ENCODE peak calls at places on chromosome 14, in four cellular contexts. A is IMR-90, P is K562, D is endothelial cell of umbilical vein. Y is an unnamed sample.

GRCh38 chr14:36751920-36752319 is 90.3 kb downstream of the PAX9 start:
- DNase-seq in D (no peak), A (no peak), P (no peak), Y (no peak)

GRCh38 chr14:79949906-79950305 is 261.4 kb downstream of the DIO2 start:
- DNase-seq in A (peak; percentile 60), P (no peak), D (no peak), Y (no peak)

GRCh38 chr14:78752789-78753188 is 582.6 kb downstream of the NRXN3 start:
- DNase-seq in D (no peak), P (no peak), A (no peak), Y (no peak)

GRCh38 chr14:74407801-74408154 is 18.2 kb downstream of the SYNDIG1L start:
- DNase-seq in A (no peak), D (no peak), P (no peak), Y (no peak)

GRCh38 chr14:104224516-104225281 is 86.3 kb downstream of the KIF26A start:
- DNase-seq in A (no peak), D (peak; percentile 14), P (peak; percentile 38), Y (no peak)

GRCh38 chr14:42335918-42336317 is 729.2 kb downstream of the LRFN5 start:
- DNase-seq in D (no peak), A (no peak), P (no peak), Y (no peak)

GRCh38 chr14:78425782-78426181 is 255.6 kb downstream of the NRXN3 start:
- DNase-seq in P (no peak), D (no peak), A (no peak), Y (no peak)

GRCh38 chr14:19851365-19851764 is 23.6 kb upstream of the OR4K2 start:
- DNase-seq in P (no peak), D (no peak), A (no peak), Y (no peak)

GRCh38 chr14:67186789-67187188 is 2.5 kb upstream of the GARIN2 start:
- DNase-seq in P (no peak), A (peak; percentile 34), D (no peak), Y (no peak)

GRCh38 chr14:24938593-24938992 is 111.4 kb downstream of the STXBP6 start:
- DNase-seq in P (no peak), D (no peak), A (peak; percentile 31), Y (no peak)

GRCh38 chr14:75234173-75234855 is 44.3 kb upstream of the FOS start:
- DNase-seq in D (peak; percentile 92), A (peak; percentile 90), P (peak; percentile 42), Y (no peak)

GRCh38 chr14:87430810-87431209 is 562.2 kb downstream of the GALC start:
- DNase-seq in D (no peak), P (no peak), A (peak; percentile 75), Y (no peak)

GRCh38 chr14:39107624-39108023 is 4.6 kb upstream of the SEC23A start:
- DNase-seq in A (peak; percentile 55), P (peak; percentile 37), D (peak; percentile 43), Y (no peak)

GRCh38 chr14:96108061-96108795 is 69.1 kb downstream of the C14orf132 start:
- DNase-seq in A (no peak), P (no peak), D (no peak), Y (no peak)

GRCh38 chr14:104937161-104937560 is 12.5 kb downstream of the PLD4 start:
- DNase-seq in P (no peak), A (no peak), D (no peak), Y (no peak)

GRCh38 chr14:99946652-99947489 is 118.4 kb upstream of the EVL start:
- DNase-seq in A (no peak), P (peak; percentile 72), D (peak; percentile 26), Y (no peak)

GRCh38 chr14:50520947-50521815 is 11.2 kb downstream of the MAP4K5 start:
- DNase-seq in D (peak; percentile 92), A (peak; percentile 95), P (no peak), Y (peak; percentile 56)

GRCh38 chr14:80754696-80755095 is 186.8 kb downstream of the CEP128 start:
- DNase-seq in A (no peak), D (no peak), P (no peak), Y (no peak)

GRCh38 chr14:55977346-55977745 is 140.9 kb upstream of the PELI2 start:
- DNase-seq in A (no peak), P (no peak), D (no peak), Y (no peak)

GRCh38 chr14:52701223-52701622 is 5.8 kb upstream of the PSMC6 start:
- DNase-seq in A (peak; percentile 6), D (no peak), P (no peak), Y (no peak)

GRCh38 chr14:89907655-89908054 is 46.9 kb downstream of the EFCAB11 start:
- DNase-seq in P (no peak), D (no peak), A (no peak), Y (no peak)

GRCh38 chr14:55556929-55557623 is 22.9 kb upstream of the KTN1 start:
- DNase-seq in A (peak; percentile 84), P (no peak), D (peak; percentile 94), Y (no peak)

GRCh38 chr14:104659764-104660523 is 29.5 kb upstream of the INF2 start:
- DNase-seq in P (no peak), D (no peak), A (peak; percentile 18), Y (no peak)

GRCh38 chr14:89401783-89402182 is 15.2 kb downstream of the FOXN3 start:
- DNase-seq in A (no peak), D (no peak), P (no peak), Y (no peak)

GRCh38 chr14:101394374-101394773 is 166.9 kb upstream of the DIO3 start:
- DNase-seq in D (no peak), A (no peak), P (no peak), Y (no peak)

GRCh38 chr14:63394432-63394831 is 75.7 kb upstream of the GPHB5 start:
- DNase-seq in D (no peak), P (no peak), A (no peak), Y (no peak)

GRCh38 chr14:76277586-76278130 is 98.3 kb upstream of the ESRRB start:
- DNase-seq in A (no peak), P (no peak), D (no peak), Y (no peak)

GRCh38 chr14:105064721-105065143 is 498 bp downstream of the GPR132 start:
- DNase-seq in D (no peak), P (no peak), A (peak; percentile 69), Y (no peak)

GRCh38 chr14:22841769-22842168 is 5.4 kb downstream of the MMP14 start:
- DNase-seq in P (no peak), A (no peak), D (no peak), Y (no peak)

GRCh38 chr14:54922598-54922997 is 20.0 kb upstream of the GCH1 start:
- DNase-seq in A (peak; percentile 27), D (no peak), P (no peak), Y (no peak)

DNA sequence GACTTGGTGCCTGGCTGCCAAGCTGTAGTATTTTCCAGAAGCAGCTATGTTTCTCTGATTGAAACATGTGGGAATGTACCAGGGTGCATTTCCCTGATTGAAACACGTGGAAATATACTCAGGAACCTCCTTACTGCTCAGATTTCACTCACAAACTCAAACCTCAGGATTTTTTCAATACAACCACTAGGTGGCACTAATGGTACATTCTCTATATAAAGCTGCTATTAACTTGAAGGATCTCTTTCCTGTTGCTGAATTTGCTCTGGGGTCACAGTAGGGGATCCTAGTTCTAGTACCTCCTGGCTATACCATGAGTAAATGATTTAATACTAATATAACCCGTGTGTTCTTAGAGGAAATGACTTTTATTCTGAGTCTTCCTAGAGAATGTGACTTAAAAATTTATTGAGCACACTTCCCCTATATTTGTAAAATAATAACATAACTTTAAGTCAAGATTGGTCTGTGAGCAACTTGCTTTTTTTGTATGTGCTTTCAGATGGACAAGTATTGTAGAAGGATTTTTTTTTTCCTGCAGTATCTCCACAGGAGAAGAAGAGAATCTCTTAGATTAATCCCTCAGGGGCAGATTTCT is 173.8 kb upstream of the MIS18BP1 start:
- DNase-seq in A (peak; percentile 34), D (peak; percentile 41), P (peak; percentile 9), Y (peak; percentile 4)
- TF ChIP-seq FOS in A (no peak), D (no peak), P (no peak), Y (no peak)

GRCh38 chr14:68682166-68683103 is 110.4 kb downstream of the ZFP36L1 start:
- DNase-seq in D (peak; percentile 92), P (peak; percentile 25), A (peak; percentile 95), Y (peak; percentile 48)
- TF ChIP-seq FOS in D (peak; percentile 97), P (no peak), A (no peak), Y (no peak)

DNA sequence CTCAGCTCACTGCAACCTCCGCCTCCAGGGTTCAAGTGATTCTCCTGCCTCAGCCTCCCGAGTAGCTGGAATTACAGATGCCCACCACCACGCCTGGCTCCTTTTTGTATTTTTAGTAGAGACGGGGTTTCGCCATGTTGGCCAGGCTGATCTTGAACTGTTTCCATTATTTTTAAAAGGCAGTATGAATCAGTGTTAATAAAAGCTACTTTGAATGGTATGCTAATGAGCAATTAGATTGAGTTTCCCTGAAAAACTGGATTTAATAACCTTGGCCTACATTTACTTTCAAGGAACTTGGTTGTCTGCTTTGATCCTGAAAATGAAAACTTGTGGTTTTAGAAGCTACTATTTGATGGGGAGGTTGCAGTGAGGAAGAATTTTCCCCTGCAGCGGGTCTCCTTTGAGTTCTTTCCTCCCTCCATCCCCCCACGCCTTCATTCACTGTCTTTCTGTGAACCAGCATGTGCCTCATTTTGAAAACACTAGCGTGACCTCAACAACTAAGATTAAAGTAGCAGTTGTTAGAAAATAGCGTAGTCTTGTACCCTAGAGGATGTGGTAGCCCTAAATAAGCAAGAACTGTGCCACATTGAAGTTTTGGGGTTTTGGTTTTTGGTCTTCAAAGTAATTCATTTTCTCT is 17.8 kb upstream of the RPS6KA5 start:
- DNase-seq in A (no peak), D (no peak), P (no peak), Y (peak; percentile 77)
- TF ChIP-seq FOS in A (no peak), D (no peak), P (no peak), Y (no peak)

GRCh38 chr14:58832010-58832409 is 194.2 kb downstream of the DACT1 start:
- DNase-seq in A (no peak), P (no peak), D (no peak), Y (no peak)
- TF ChIP-seq FOS in A (no peak), P (no peak), D (no peak), Y (no peak)

Y was measured in GM12878.